ENCODE peak calls at places on chromosome 19, in seven cellular contexts. One of them, this sample, is unnamed.

GRCh38 chr19:2043864-2044708 is 7.0 kb downstream of the MKNK2 start:
- DNase-seq in neural progenitor cell: peak; percentile 16
- DNase-seq in NCI-H1105 treated with DMSO at 0.1 percent for 48 hours: no peak
- DNase-seq in C1 segment of cervical spinal cord: no peak
- DNase-seq in HEK293T: no peak
- DNase-seq in AML-193: no peak
- DNase-seq in GOT3: no peak
- DNase-seq in this sample: no peak

GRCh38 chr19:56071151-56071550 is 49.9 kb downstream of the ZNF787 start:
- DNase-seq in neural progenitor cell: peak; percentile 30
- DNase-seq in NCI-H1105 treated with DMSO at 0.1 percent for 48 hours: no peak
- DNase-seq in C1 segment of cervical spinal cord: no peak
- DNase-seq in HEK293T: peak; percentile 26
- DNase-seq in AML-193: peak; percentile 31
- DNase-seq in GOT3: no peak
- DNase-seq in this sample: no peak

GRCh38 chr19:39679791-39680168 is 24.1 kb downstream of the LGALS16 start:
- DNase-seq in neural progenitor cell: no peak
- DNase-seq in NCI-H1105 treated with DMSO at 0.1 percent for 48 hours: no peak
- DNase-seq in C1 segment of cervical spinal cord: no peak
- DNase-seq in HEK293T: no peak
- DNase-seq in AML-193: no peak
- DNase-seq in GOT3: no peak
- DNase-seq in this sample: no peak

GRCh38 chr19:604355-604754 is 14.7 kb downstream of the HCN2 start:
- DNase-seq in neural progenitor cell: no peak
- DNase-seq in NCI-H1105 treated with DMSO at 0.1 percent for 48 hours: no peak
- DNase-seq in C1 segment of cervical spinal cord: no peak
- DNase-seq in HEK293T: peak; percentile 30
- DNase-seq in AML-193: no peak
- DNase-seq in GOT3: no peak
- DNase-seq in this sample: no peak

GRCh38 chr19:44566984-44567383 is 37.5 kb upstream of the CEACAM20 start:
- DNase-seq in neural progenitor cell: no peak
- DNase-seq in NCI-H1105 treated with DMSO at 0.1 percent for 48 hours: no peak
- DNase-seq in C1 segment of cervical spinal cord: no peak
- DNase-seq in HEK293T: no peak
- DNase-seq in AML-193: no peak
- DNase-seq in GOT3: no peak
- DNase-seq in this sample: no peak

GRCh38 chr19:32720216-32720935 is 809 bp downstream of the TDRD12 start:
- DNase-seq in neural progenitor cell: no peak
- DNase-seq in NCI-H1105 treated with DMSO at 0.1 percent for 48 hours: no peak
- DNase-seq in C1 segment of cervical spinal cord: no peak
- DNase-seq in HEK293T: no peak
- DNase-seq in AML-193: no peak
- DNase-seq in GOT3: no peak
- DNase-seq in this sample: no peak

GRCh38 chr19:3403489-3404323 is 37.3 kb downstream of the NFIC start:
- DNase-seq in neural progenitor cell: no peak
- DNase-seq in NCI-H1105 treated with DMSO at 0.1 percent for 48 hours: no peak
- DNase-seq in C1 segment of cervical spinal cord: peak; percentile 94
- DNase-seq in HEK293T: no peak
- DNase-seq in AML-193: no peak
- DNase-seq in GOT3: no peak
- DNase-seq in this sample: peak; percentile 81

GRCh38 chr19:40716031-40716654 is 543 bp downstream of the COQ8B start:
- DNase-seq in neural progenitor cell: no peak
- DNase-seq in NCI-H1105 treated with DMSO at 0.1 percent for 48 hours: peak; percentile 51
- DNase-seq in C1 segment of cervical spinal cord: no peak
- DNase-seq in HEK293T: no peak
- DNase-seq in AML-193: no peak
- DNase-seq in GOT3: no peak
- DNase-seq in this sample: peak; percentile 94

GRCh38 chr19:33785795-33786194 is 10.9 kb upstream of the KCTD15 start:
- DNase-seq in neural progenitor cell: no peak
- DNase-seq in NCI-H1105 treated with DMSO at 0.1 percent for 48 hours: no peak
- DNase-seq in C1 segment of cervical spinal cord: no peak
- DNase-seq in HEK293T: no peak
- DNase-seq in AML-193: no peak
- DNase-seq in GOT3: no peak
- DNase-seq in this sample: no peak

GRCh38 chr19:30665449-30665848 is 293.3 kb downstream of the ZNF536 start:
- DNase-seq in neural progenitor cell: no peak
- DNase-seq in NCI-H1105 treated with DMSO at 0.1 percent for 48 hours: no peak
- DNase-seq in C1 segment of cervical spinal cord: no peak
- DNase-seq in HEK293T: no peak
- DNase-seq in AML-193: no peak
- DNase-seq in GOT3: no peak
- DNase-seq in this sample: no peak

GRCh38 chr19:30224689-30225606 is 147.2 kb upstream of the ZNF536 start:
- DNase-seq in neural progenitor cell: peak; percentile 64
- DNase-seq in NCI-H1105 treated with DMSO at 0.1 percent for 48 hours: peak; percentile 77
- DNase-seq in C1 segment of cervical spinal cord: peak; percentile 27
- DNase-seq in HEK293T: peak; percentile 46
- DNase-seq in AML-193: no peak
- DNase-seq in GOT3: no peak
- DNase-seq in this sample: no peak

GRCh38 chr19:19113040-19113541 is 25.2 kb downstream of the TMEM161A start:
- DNase-seq in neural progenitor cell: peak; percentile 64
- DNase-seq in NCI-H1105 treated with DMSO at 0.1 percent for 48 hours: no peak
- DNase-seq in C1 segment of cervical spinal cord: no peak
- DNase-seq in HEK293T: no peak
- DNase-seq in AML-193: no peak
- DNase-seq in GOT3: no peak
- DNase-seq in this sample: peak; percentile 56

GRCh38 chr19:13768510-13768909 is 4.2 kb downstream of the MRI1 start:
- DNase-seq in neural progenitor cell: no peak
- DNase-seq in NCI-H1105 treated with DMSO at 0.1 percent for 48 hours: no peak
- DNase-seq in C1 segment of cervical spinal cord: no peak
- DNase-seq in HEK293T: no peak
- DNase-seq in AML-193: no peak
- DNase-seq in GOT3: no peak
- DNase-seq in this sample: no peak

GRCh38 chr19:48351341-48351752 is 12.4 kb downstream of the TMEM143 start:
- DNase-seq in neural progenitor cell: peak; percentile 81
- DNase-seq in NCI-H1105 treated with DMSO at 0.1 percent for 48 hours: peak; percentile 40
- DNase-seq in C1 segment of cervical spinal cord: peak; percentile 19
- DNase-seq in HEK293T: peak; percentile 83
- DNase-seq in AML-193: peak; percentile 46
- DNase-seq in GOT3: peak; percentile 27
- DNase-seq in this sample: peak; percentile 55

GRCh38 chr19:11264452-11265176 is 2.3 kb upstream of the DOCK6 start:
- DNase-seq in neural progenitor cell: no peak
- DNase-seq in NCI-H1105 treated with DMSO at 0.1 percent for 48 hours: no peak
- DNase-seq in C1 segment of cervical spinal cord: no peak
- DNase-seq in HEK293T: no peak
- DNase-seq in AML-193: no peak
- DNase-seq in GOT3: no peak
- DNase-seq in this sample: no peak

GRCh38 chr19:55005684-55006488 is 32.2 kb downstream of the GP6 start:
- DNase-seq in neural progenitor cell: peak; percentile 87
- DNase-seq in NCI-H1105 treated with DMSO at 0.1 percent for 48 hours: peak; percentile 57
- DNase-seq in C1 segment of cervical spinal cord: no peak
- DNase-seq in HEK293T: peak; percentile 52
- DNase-seq in AML-193: peak; percentile 80
- DNase-seq in GOT3: no peak
- DNase-seq in this sample: peak; percentile 37

GRCh38 chr19:2051771-2052704 is 994 bp upstream of the MKNK2 start:
- DNase-seq in neural progenitor cell: no peak
- DNase-seq in NCI-H1105 treated with DMSO at 0.1 percent for 48 hours: no peak
- DNase-seq in C1 segment of cervical spinal cord: no peak
- DNase-seq in HEK293T: no peak
- DNase-seq in AML-193: no peak
- DNase-seq in GOT3: no peak
- DNase-seq in this sample: no peak

GRCh38 chr19:17021328-17021727 is 5.3 kb downstream of the CPAMD8 start:
- DNase-seq in neural progenitor cell: no peak
- DNase-seq in NCI-H1105 treated with DMSO at 0.1 percent for 48 hours: no peak
- DNase-seq in C1 segment of cervical spinal cord: no peak
- DNase-seq in HEK293T: no peak
- DNase-seq in AML-193: no peak
- DNase-seq in GOT3: no peak
- DNase-seq in this sample: no peak

GRCh38 chr19:11381535-11382369 is 2.4 kb downstream of the EPOR start:
- DNase-seq in neural progenitor cell: peak; percentile 95
- DNase-seq in NCI-H1105 treated with DMSO at 0.1 percent for 48 hours: peak; percentile 86
- DNase-seq in C1 segment of cervical spinal cord: no peak
- DNase-seq in HEK293T: peak; percentile 81
- DNase-seq in AML-193: peak; percentile 62
- DNase-seq in GOT3: peak; percentile 65
- DNase-seq in this sample: peak; percentile 81

GRCh38 chr19:50478901-50479715 is 2.5 kb upstream of the GARIN5A start:
- DNase-seq in neural progenitor cell: peak; percentile 59
- DNase-seq in NCI-H1105 treated with DMSO at 0.1 percent for 48 hours: no peak
- DNase-seq in C1 segment of cervical spinal cord: peak; percentile 24
- DNase-seq in HEK293T: peak; percentile 75
- DNase-seq in AML-193: no peak
- DNase-seq in GOT3: no peak
- DNase-seq in this sample: peak; percentile 38

GRCh38 chr19:18437481-18438330 is at the start of gene ISYNA1:
- DNase-seq in neural progenitor cell: peak; percentile 85
- DNase-seq in NCI-H1105 treated with DMSO at 0.1 percent for 48 hours: peak; percentile 52
- DNase-seq in C1 segment of cervical spinal cord: no peak
- DNase-seq in HEK293T: peak; percentile 69
- DNase-seq in AML-193: no peak
- DNase-seq in GOT3: no peak
- DNase-seq in this sample: peak; percentile 42

GRCh38 chr19:29390742-29391141 is 135.1 kb upstream of the VSTM2B start:
- DNase-seq in neural progenitor cell: no peak
- DNase-seq in NCI-H1105 treated with DMSO at 0.1 percent for 48 hours: no peak
- DNase-seq in C1 segment of cervical spinal cord: no peak
- DNase-seq in HEK293T: no peak
- DNase-seq in AML-193: no peak
- DNase-seq in GOT3: no peak
- DNase-seq in this sample: no peak